ENCODE peak calls at places on chromosome 18, in four cellular contexts. M, X, Y and V are unnamed samples.

GRCh38 chr18:36504928-36505327 is 207.4 kb downstream of the FHOD3 start:
- DNase-seq in M (no peak), X (peak), Y (no peak), V (no peak)

GRCh38 chr18:44507729-44508325 is 172.9 kb upstream of the SETBP1 start:
- DNase-seq in M (no peak), X (no peak), Y (no peak), V (peak)

GRCh38 chr18:13232060-13232917 is 13.7 kb downstream of the LDLRAD4 start:
- DNase-seq in M (peak), X (no peak), Y (no peak), V (no peak)

GRCh38 chr18:64707052-64707451 is 558.2 kb upstream of the LINC00305 start:
- DNase-seq in M (no peak), X (no peak), Y (no peak), V (no peak)

GRCh38 chr18:67402543-67402942 is 114.0 kb downstream of the DSEL start:
- DNase-seq in M (no peak), X (peak), Y (peak), V (peak)

GRCh38 chr18:55779461-55779710 is 191.4 kb upstream of the TCF4 start:
- DNase-seq in M (no peak), X (no peak), Y (peak), V (no peak)

GRCh38 chr18:14976736-14977430 is 228.9 kb downstream of the ANKRD30B start:
- DNase-seq in M (no peak), X (no peak), Y (peak), V (no peak)

GRCh38 chr18:31206787-31207381 is 44.2 kb upstream of the DSC1 start:
- DNase-seq in M (peak), X (peak), Y (peak), V (peak)

GRCh38 chr18:63336366-63337099 is 17.0 kb upstream of the BCL2 start:
- DNase-seq in M (no peak), X (peak), Y (peak), V (peak)

GRCh38 chr18:22538463-22538862 is 120.7 kb upstream of the CTAGE1 start:
- DNase-seq in M (no peak), X (no peak), Y (no peak), V (no peak)

GRCh38 chr18:64100136-64100922 is 48.6 kb downstream of the LINC00305 start:
- DNase-seq in M (no peak), X (no peak), Y (no peak), V (no peak)

GRCh38 chr18:31565782-31566512 is 25.7 kb upstream of the TTR start:
- DNase-seq in M (no peak), X (no peak), Y (no peak), V (no peak)

GRCh38 chr18:65750421-65751144 is at the start of gene CDH7:
- DNase-seq in M (peak), X (no peak), Y (peak), V (no peak)

GRCh38 chr18:36255072-36255708 is 42.3 kb upstream of the FHOD3 start:
- DNase-seq in M (peak), X (no peak), Y (no peak), V (no peak)

GRCh38 chr18:76490040-76490439 is 5.0 kb downstream of the ZNF516 start:
- DNase-seq in M (no peak), X (no peak), Y (peak), V (no peak)

GRCh38 chr18:23588836-23589560 is 2.7 kb upstream of the NPC1 start:
- DNase-seq in M (peak), X (no peak), Y (peak), V (no peak)

GRCh38 chr18:9750112-9750511 is 42.0 kb downstream of the RAB31 start:
- DNase-seq in M (no peak), X (no peak), Y (no peak), V (no peak)

GRCh38 chr18:76518543-76519155 is 23.6 kb upstream of the ZNF516 start:
- DNase-seq in M (peak), X (peak), Y (no peak), V (peak)

GRCh38 chr18:59001166-59001565 is 136.5 kb downstream of the ZNF532 start:
- DNase-seq in M (no peak), X (no peak), Y (no peak), V (no peak)

GRCh38 chr18:23585007-23585871 is 1.1 kb downstream of the NPC1 start:
- DNase-seq in M (peak), X (no peak), Y (peak), V (no peak)

GRCh38 chr18:50711401-50711800 is 108.4 kb downstream of the MRO start:
- DNase-seq in M (no peak), X (no peak), Y (peak), V (no peak)

GRCh38 chr18:74013955-74014354 is 133.7 kb downstream of the FBXO15 start:
- DNase-seq in M (no peak), X (peak), Y (no peak), V (peak)

GRCh38 chr18:32040936-32041335 is 22.3 kb downstream of the RNF125 start:
- DNase-seq in M (no peak), X (no peak), Y (no peak), V (no peak)

GRCh38 chr18:73741946-73742345 is 405.7 kb downstream of the FBXO15 start:
- DNase-seq in M (no peak), X (peak), Y (no peak), V (no peak)

GRCh38 chr18:65721634-65722033 is 29.2 kb upstream of the CDH7 start:
- DNase-seq in M (no peak), X (no peak), Y (no peak), V (no peak)

GRCh38 chr18:63098014-63098981 is 221.3 kb downstream of the BCL2 start:
- DNase-seq in M (no peak), X (no peak), Y (peak), V (no peak)

GRCh38 chr18:13220326-13220991 is 1.9 kb downstream of the LDLRAD4 start:
- DNase-seq in M (no peak), X (no peak), Y (no peak), V (no peak)

GRCh38 chr18:21241224-21242131 is 554 bp upstream of the GREB1L start:
- DNase-seq in M (peak), X (no peak), Y (no peak), V (no peak)

GRCh38 chr18:25725461-25725860 is 365.0 kb downstream of the SS18 start:
- DNase-seq in M (no peak), X (no peak), Y (no peak), V (no peak)

GRCh38 chr18:25724997-25725396 is 365.4 kb downstream of the SS18 start:
- DNase-seq in M (no peak), X (no peak), Y (no peak), V (no peak)

GRCh38 chr18:25727281-25727680 is 363.1 kb downstream of the SS18 start:
- DNase-seq in M (no peak), X (peak), Y (no peak), V (no peak)

GRCh38 chr18:25726278-25726677 is 364.1 kb downstream of the SS18 start:
- DNase-seq in M (peak), X (peak), Y (no peak), V (peak)

DNA sequence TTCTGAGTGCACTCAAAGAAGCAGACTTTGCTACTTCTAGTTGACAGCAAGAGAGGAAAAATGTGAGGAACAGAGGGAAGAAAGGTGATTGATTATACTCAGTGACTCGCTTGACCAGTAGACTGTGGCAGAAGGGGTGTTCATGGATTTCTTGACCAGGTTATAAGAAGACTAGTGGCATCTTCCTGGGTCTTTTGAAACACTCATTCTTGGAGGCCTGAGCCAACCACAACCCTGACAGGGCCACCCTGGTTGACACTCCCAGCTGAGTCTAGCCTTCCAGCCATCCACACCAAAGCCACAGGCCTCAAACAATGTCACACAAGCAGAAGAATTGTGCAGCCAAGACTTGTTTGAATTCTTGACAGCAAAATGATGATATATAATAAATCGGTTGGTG is 366.3 kb downstream of the SS18 start:
- DNase-seq in M (no peak), X (no peak), Y (no peak), V (no peak)
- H3K27ac ChIP-seq in M (no peak), X (no peak), Y (no peak), V (no peak)

GRCh38 chr18:26746284-26747130 is 119.0 kb downstream of the AQP4 start:
- DNase-seq in M (no peak), X (no peak), Y (no peak), V (no peak)
- H3K4me3 ChIP-seq in M (no peak), X (no peak), Y (peak), V (no peak)

DNA sequence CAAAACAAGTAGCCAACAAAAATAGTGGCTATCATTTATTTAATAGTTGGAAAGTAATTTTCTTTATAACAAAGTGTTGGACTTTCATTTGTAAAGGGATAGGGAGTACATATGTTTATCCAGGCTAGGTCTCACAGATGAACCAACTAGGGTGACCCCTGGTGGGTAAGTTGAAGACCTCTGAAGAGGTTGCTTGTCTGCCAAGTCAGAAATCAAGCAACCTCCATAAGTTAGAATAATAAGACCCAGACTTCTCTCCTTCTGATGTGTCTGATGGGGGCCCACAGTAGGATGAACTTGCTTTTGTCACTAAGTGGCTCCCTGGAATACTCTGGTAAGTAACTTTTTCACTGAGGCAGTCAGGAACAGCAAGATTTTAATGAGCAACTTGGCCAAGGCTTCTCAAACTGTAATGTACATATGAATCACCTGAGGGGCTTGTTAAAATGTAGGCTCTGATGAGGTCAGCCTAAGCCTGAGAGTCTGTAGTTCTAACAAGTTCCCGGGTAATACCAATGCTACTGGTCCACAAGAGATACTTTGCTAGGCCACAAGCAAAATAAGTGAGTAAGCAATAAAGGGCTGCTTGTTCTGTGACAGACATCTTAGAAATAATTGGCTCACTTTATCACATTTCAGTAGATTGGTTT is 319.6 kb downstream of the PIK3C3 start:
- DNase-seq in M (peak), X (peak), Y (no peak), V (peak)
- TF ChIP-seq CTCF in M (peak), X (peak), Y (peak), V (peak)

GRCh38 chr18:3457261-3457724 is 7.3 kb downstream of the TGIF1 start:
- DNase-seq in M (no peak), X (no peak), Y (no peak), V (no peak)
- H3K27ac ChIP-seq in M (peak), X (peak), Y (no peak), V (no peak)

GRCh38 chr18:45850021-45850420 is 24.5 kb downstream of the SIGLEC15 start:
- DNase-seq in M (peak), X (no peak), Y (no peak), V (peak)
- H3K4me3 ChIP-seq in M (no peak), X (no peak), Y (no peak), V (no peak)

GRCh38 chr18:7458873-7459272 is 108.2 kb upstream of the PTPRM start:
- DNase-seq in M (no peak), X (no peak), Y (no peak), V (no peak)

GRCh38 chr18:7459851-7460774 is 107.0 kb upstream of the PTPRM start:
- DNase-seq in M (peak), X (no peak), Y (no peak), V (no peak)

GRCh38 chr18:7457276-7457675 is 109.8 kb upstream of the PTPRM start:
- DNase-seq in M (no peak), X (no peak), Y (no peak), V (no peak)

GRCh38 chr18:7452331-7452730 is 114.8 kb upstream of the PTPRM start:
- DNase-seq in M (peak), X (peak), Y (peak), V (peak)

DNA sequence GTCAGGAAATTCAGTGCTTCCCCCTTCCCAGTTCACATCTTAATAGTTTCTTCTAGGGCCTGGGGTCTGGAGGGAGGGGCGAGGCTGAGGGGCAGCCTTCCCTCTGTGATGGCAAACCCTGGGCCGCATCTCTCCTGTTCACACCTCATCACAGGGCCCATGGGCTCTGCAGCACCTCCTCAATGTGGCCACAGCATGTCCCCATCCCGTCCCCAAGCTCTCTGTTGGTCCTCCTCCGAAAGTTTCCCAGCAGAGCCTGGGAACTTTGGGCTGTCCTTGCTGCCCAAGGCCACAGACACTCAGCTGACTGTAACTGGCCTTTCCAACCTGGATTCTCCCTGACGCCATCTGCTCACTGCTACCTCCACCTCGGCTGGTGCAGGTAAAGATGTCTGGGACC is 112.7 kb upstream of the PTPRM start:
- DNase-seq in M (no peak), X (no peak), Y (no peak), V (no peak)
- TF ChIP-seq CTCF in M (no peak), X (no peak), Y (no peak), V (no peak)

GRCh38 chr18:49174478-49174877 is 223.7 kb upstream of the SMAD7 start:
- DNase-seq in M (no peak), X (peak), Y (no peak), V (no peak)

GRCh38 chr18:49177071-49177470 is 226.3 kb upstream of the SMAD7 start:
- DNase-seq in M (no peak), X (no peak), Y (no peak), V (no peak)

GRCh38 chr18:49177812-49178211 is 227.0 kb upstream of the SMAD7 start:
- DNase-seq in M (no peak), X (peak), Y (no peak), V (no peak)

GRCh38 chr18:49175476-49175875 is 224.7 kb upstream of the SMAD7 start:
- DNase-seq in M (no peak), X (no peak), Y (no peak), V (no peak)

GRCh38 chr18:49175071-49175470 is 224.3 kb upstream of the SMAD7 start:
- DNase-seq in M (no peak), X (no peak), Y (no peak), V (no peak)
- H3K27ac ChIP-seq in M (no peak), X (no peak), Y (peak), V (no peak)

DNA sequence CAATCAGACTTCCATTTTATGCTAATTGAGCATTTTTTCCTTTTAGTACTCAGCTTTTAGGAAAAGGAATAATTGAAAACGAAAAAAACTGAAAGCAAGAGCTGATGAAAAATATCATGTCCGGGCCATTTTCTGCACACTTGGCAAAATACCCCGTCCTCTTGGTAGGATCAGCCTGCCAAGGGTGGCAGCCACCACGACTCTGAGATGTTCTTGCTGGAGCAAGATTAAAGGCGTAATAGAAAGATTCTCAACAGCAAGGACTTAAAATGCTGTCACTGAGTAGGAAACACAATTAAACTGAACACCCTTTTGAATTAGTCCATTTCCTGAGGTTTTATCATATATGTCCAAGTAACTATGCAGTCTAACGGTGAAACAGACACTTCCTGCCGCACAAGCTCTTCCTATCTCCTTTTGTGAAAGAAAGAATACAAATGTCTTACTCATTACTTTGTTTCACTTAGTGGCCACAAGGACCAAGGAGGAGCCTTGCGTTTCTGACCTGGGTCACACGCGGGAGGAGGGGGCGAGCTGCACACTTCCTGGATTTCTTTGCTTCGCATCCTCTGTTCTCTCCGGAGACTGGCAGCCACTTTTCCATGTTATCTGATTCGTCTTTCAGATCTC is 222.7 kb downstream of the PIEZO2 start:
- DNase-seq in M (peak), X (peak), Y (no peak), V (peak)
- H3K4me3 ChIP-seq in M (no peak), X (no peak), Y (peak), V (peak)